ENCODE peak calls at places on chromosome 13, in six cellular contexts. L, F, R, S, D and P are unnamed samples.
A peak's percentile ranks its signal among the peaks of the same experiment; 100 is the strongest.

GRCh38 chr13:25171517-25172302 is at the start of gene AMER2:
- DNase-seq in L (peak; percentile 75), F (no peak), R (no peak), S (no peak), D (peak; percentile 37), P (no peak)

GRCh38 chr13:38735655-38736440 is 49.0 kb downstream of the FREM2 start:
- DNase-seq in L (peak; percentile 10), F (no peak), R (no peak), S (no peak), D (no peak), P (no peak)

GRCh38 chr13:24627090-24627714 is 53.0 kb upstream of the ATP12A start:
- DNase-seq in L (peak; percentile 49), F (no peak), R (no peak), S (no peak), D (peak; percentile 90), P (no peak)

GRCh38 chr13:75186384-75186783 is 295.6 kb downstream of the TBC1D4 start:
- DNase-seq in L (no peak), F (no peak), R (no peak), S (no peak), D (no peak), P (no peak)

GRCh38 chr13:22487932-22488331 is 692.8 kb upstream of the SGCG start:
- DNase-seq in L (no peak), F (no peak), R (no peak), S (no peak), D (no peak), P (no peak)

GRCh38 chr13:45847554-45848224 is 3.9 kb downstream of the SIAH3 start:
- DNase-seq in L (no peak), F (peak; percentile 56), R (no peak), S (peak; percentile 22), D (no peak), P (peak; percentile 32)

GRCh38 chr13:75489502-75490263 is 7.7 kb upstream of the TBC1D4 start:
- DNase-seq in L (no peak), F (peak; percentile 57), R (no peak), S (no peak), D (no peak), P (no peak)

GRCh38 chr13:61664821-61665705 is 249.4 kb upstream of the PCDH20 start:
- DNase-seq in L (no peak), F (no peak), R (no peak), S (no peak), D (no peak), P (no peak)

GRCh38 chr13:109862627-109863026 is 76.2 kb upstream of the IRS2 start:
- DNase-seq in L (no peak), F (no peak), R (no peak), S (no peak), D (no peak), P (no peak)

GRCh38 chr13:49272296-49272695 is 24.6 kb downstream of the CDADC1 start:
- DNase-seq in L (no peak), F (no peak), R (no peak), S (no peak), D (no peak), P (no peak)

GRCh38 chr13:93260591-93260990 is 34.0 kb downstream of the GPC6 start:
- DNase-seq in L (no peak), F (no peak), R (no peak), S (no peak), D (no peak), P (no peak)

DNA sequence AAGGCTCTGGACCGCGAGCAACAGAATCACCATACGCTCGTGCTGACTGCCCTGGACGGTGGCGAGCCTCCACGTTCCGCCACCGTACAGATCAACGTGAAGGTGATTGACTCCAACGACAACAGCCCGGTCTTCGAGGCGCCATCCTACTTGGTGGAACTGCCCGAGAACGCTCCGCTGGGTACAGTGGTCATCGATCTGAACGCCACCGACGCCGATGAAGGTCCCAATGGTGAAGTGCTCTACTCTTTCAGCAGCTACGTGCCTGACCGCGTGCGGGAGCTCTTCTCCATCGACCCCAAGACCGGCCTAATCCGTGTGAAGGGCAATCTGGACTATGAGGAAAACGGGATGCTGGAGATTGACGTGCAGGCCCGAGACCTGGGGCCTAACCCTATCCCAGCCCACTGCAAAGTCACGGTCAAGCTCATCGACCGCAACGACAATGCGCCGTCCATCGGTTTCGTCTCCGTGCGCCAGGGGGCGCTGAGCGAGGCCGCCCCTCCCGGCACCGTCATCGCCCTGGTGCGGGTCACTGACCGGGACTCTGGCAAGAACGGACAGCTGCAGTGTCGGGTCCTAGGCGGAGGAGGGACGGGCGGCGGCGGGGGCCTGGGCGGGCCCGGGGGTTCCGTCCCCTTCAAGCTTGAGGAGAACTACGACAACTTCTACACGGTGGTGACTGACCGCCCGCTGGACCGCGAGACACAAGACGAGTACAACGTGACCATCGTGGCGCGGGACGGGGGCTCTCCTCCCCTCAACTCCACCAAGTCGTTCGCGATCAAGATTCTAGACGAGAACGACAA is 1.8 kb downstream of the PCDH17 start:
- DNase-seq in L (peak; percentile 79), F (peak; percentile 38), R (no peak), S (peak; percentile 48), D (peak; percentile 88), P (no peak)
- TF ChIP-seq CTCF in L (peak; percentile 41), F (peak; percentile 17), R (no peak), S (peak; percentile 44), D (peak; percentile 92), P (no peak)

DNA sequence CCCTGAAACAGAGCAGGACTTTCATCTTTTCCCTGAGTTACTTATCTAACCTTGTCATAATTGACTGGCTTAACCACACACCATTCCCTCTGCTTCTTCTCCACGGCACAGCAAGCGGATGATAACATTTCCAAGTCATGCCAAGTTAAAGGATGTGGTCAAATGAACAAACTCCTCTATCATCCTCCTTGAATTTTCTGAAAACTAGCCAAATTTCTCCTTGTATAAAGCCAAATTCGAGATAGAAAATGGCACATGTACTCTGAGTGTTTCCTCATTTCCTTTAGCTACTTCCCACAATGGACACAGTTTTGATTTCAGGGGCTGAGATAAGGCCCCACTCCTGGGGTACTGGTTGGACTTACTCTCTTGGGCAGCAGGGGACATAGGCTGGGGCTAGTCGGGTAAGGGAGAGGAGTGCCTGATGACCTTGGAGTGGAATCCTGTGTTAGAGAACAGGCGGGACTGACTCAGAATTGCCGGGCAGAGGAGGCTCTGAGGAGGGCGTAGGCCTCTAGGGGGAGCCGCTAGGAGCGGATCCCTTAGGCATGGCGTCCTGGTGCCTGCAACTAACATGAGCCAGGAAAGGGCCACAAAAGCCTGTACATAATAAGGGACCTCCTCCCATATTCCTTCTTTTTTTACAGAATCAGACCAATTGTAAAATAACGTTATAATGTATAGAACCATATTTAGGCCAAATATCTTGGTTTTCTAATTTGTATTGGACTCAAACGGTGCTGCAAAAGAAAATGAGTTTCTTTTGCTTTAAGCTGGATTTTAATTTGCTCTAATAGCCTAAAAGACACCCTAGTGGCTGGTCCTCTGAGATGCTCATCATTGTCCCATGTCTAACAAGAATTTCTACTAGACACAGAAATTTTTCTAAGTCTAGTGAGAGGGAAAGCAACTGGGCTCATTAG is 20.4 kb upstream of the TMTC4 start:
- DNase-seq in L (peak; percentile 58), F (peak; percentile 42), R (no peak), S (no peak), D (peak; percentile 87), P (no peak)
- H3K27ac ChIP-seq in L (no peak overlapping the region), F (no peak overlapping the region), R (no peak overlapping the region), S (no peak overlapping the region), D (no peak overlapping the region), P (no peak overlapping the region)

GRCh38 chr13:28805193-28805819 is 14.8 kb upstream of the MTUS2 start:
- DNase-seq in L (peak; percentile 35), F (no peak), R (no peak), S (no peak), D (peak; percentile 83), P (no peak)
- TF ChIP-seq CTCF in L (peak; percentile 56), F (peak; percentile 12), R (peak; percentile 55), S (no peak), D (peak; percentile 88), P (peak; percentile 13)

GRCh38 chr13:30736461-30736860 is 1.1 kb downstream of the ALOX5AP start:
- DNase-seq in L (no peak), F (no peak), R (no peak), S (no peak), D (no peak), P (no peak)

GRCh38 chr13:30731658-30732390 is 3.5 kb upstream of the ALOX5AP start:
- DNase-seq in L (no peak), F (no peak), R (no peak), S (peak; percentile 43), D (no peak), P (no peak)

GRCh38 chr13:30736921-30737320 is 1.6 kb downstream of the ALOX5AP start:
- DNase-seq in L (no peak), F (no peak), R (no peak), S (no peak), D (no peak), P (no peak)

GRCh38 chr13:30735025-30735967 is at the start of gene ALOX5AP:
- DNase-seq in L (no peak), F (peak; percentile 43), R (no peak), S (no peak), D (no peak), P (peak; percentile 33)

DNA sequence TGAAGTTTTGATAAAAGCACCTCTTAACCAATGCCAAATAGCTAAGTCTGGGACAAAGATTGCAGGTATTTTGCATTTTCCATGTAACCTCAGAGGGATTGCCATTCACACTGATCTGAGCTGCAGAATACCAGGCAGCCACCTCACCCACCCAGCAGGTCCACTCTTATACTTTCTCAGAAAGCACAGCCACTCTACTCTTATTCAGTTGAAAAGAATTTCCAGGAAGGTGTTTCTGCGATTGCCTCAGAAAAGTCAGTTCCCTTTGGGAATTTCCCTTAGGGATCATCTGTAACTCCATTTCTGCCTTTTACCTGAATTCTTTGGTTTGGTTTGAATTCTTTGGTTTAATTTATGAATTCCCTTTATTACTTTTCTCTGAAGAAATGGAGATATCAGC is 909 bp upstream of the ALOX5AP start:
- DNase-seq in L (no peak), F (no peak), R (no peak), S (no peak), D (no peak), P (no peak)
- H3K27ac ChIP-seq in L (no peak overlapping the region), F (no peak overlapping the region), R (no peak overlapping the region), S (no peak overlapping the region), D (no peak overlapping the region), P (no peak overlapping the region)

DNA sequence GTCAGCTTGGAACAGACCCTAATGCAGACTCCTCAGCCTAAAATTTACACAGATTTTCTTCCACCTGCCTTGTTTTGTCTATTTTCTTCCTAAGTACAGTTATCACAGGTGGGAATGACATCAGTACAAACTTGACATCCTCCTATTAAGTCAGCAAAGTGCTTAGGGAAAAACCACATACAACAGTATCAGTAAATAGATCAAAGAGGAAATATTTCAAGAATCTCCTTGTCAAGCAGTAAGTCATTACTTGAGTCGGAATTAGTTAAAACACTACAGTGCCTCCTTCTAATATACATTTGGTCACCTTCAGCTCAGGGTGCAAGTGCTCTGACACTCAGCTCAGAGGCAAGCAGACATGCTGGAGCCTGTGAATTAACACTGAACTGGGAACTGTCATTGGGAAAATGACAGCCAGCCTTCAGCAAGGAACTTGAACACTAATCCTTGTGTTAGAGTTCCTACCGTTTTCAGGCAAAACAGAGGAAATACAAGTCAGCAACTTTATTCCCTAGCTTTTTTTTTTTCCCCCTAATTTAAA is 394.3 kb upstream of the HTR2A start:
- DNase-seq in L (no peak), F (no peak), R (no peak), S (no peak), D (no peak), P (no peak)
- TF ChIP-seq CTCF in L (no peak), F (no peak), R (no peak), S (no peak), D (no peak), P (no peak)

GRCh38 chr13:79647518-79647917 is 166.6 kb downstream of the NDFIP2 start:
- DNase-seq in L (peak; percentile 24), F (no peak), R (no peak), S (no peak), D (no peak), P (no peak)
- H3K27ac ChIP-seq in L (peak overlapping the region; percentile 99), F (no peak overlapping the region), R (no peak overlapping the region), S (peak overlapping the region; percentile 84), D (no peak overlapping the region), P (no peak overlapping the region)